ENCODE peak calls at places on chromosomes 7 and 10, in four cellular contexts. O is sigmoid colon, F is SK-N-SH, C is upper lobe of left lung. B is an unnamed sample.

GRCh38 chr7:129110575-129111376 is 33.7 kb upstream of the TSPAN33 start:
- DNase-seq in C (no peak), O (no peak), F (peak; percentile 32), B (no peak)

GRCh38 chr10:34333513-34333912 is 481.6 kb downstream of the PARD3 start:
- DNase-seq in O (no peak), F (no peak), C (no peak), B (no peak)

GRCh38 chr10:85767936-85768335 is 598.7 kb downstream of the GRID1 start:
- DNase-seq in O (no peak), C (no peak), F (no peak), B (no peak)

GRCh38 chr7:82678716-82679115 is 235.1 kb upstream of the CACNA2D1 start:
- DNase-seq in F (no peak), C (no peak), O (no peak), B (no peak)

GRCh38 chr7:143245123-143245522 is 18.1 kb upstream of the GSTK1 start:
- DNase-seq in O (no peak), F (no peak), C (no peak), B (no peak)

GRCh38 chr7:158649279-158649678 is 55.3 kb downstream of the NCAPG2 start:
- DNase-seq in C (no peak), O (no peak), F (peak; percentile 70), B (no peak)

GRCh38 chr10:86389441-86390193 is 23.0 kb upstream of the GRID1 start:
- DNase-seq in O (peak; percentile 67), F (no peak), C (peak; percentile 89), B (no peak)

GRCh38 chr10:90437452-90437851 is 420.4 kb downstream of the HTR7 start:
- DNase-seq in O (no peak), C (no peak), F (no peak), B (no peak)

GRCh38 chr10:121267236-121268003 is 330.8 kb downstream of the FGFR2 start:
- DNase-seq in O (no peak), F (no peak), C (no peak), B (no peak)

GRCh38 chr7:33849004-33849403 is 56.3 kb upstream of the BMPER start:
- DNase-seq in F (no peak), O (no peak), C (no peak), B (no peak)

GRCh38 chr10:22389856-22390589 is 44.7 kb downstream of the SPAG6 start:
- DNase-seq in C (no peak), O (no peak), F (no peak), B (no peak)

GRCh38 chr10:116274141-116274861 is 1.3 kb upstream of the GFRA1 start:
- DNase-seq in C (peak; percentile 77), F (peak; percentile 74), O (no peak), B (no peak)

GRCh38 chr10:101241840-101242707 is 12.8 kb upstream of the LBX1 start:
- DNase-seq in C (peak; percentile 76), F (no peak), O (no peak), B (no peak)

GRCh38 chr7:142833174-142834027 is 21.5 kb upstream of the EPHB6 start:
- DNase-seq in C (no peak), O (no peak), F (no peak), B (no peak)

GRCh38 chr7:158080899-158081445 is 506.7 kb downstream of the PTPRN2 start:
- DNase-seq in C (no peak), F (peak; percentile 22), O (no peak), B (no peak)

GRCh38 chr7:142030846-142031245 is 35.2 kb downstream of the MGAM start:
- DNase-seq in F (no peak), O (no peak), C (no peak), B (no peak)

GRCh38 chr7:122314284-122314683 is 9.7 kb upstream of the FEZF1 start:
- DNase-seq in O (no peak), F (no peak), C (no peak), B (no peak)

GRCh38 chr7:96075510-96076349 is 246.2 kb downstream of the SLC25A13 start:
- DNase-seq in C (peak; percentile 85), F (peak; percentile 91), O (peak; percentile 72), B (peak; percentile 72)

GRCh38 chr7:90592036-90592435 is 4.1 kb upstream of the CDK14 start:
- DNase-seq in F (no peak), C (no peak), O (no peak), B (no peak)

GRCh38 chr10:3668276-3668960 is 116.6 kb downstream of the KLF6 start:
- DNase-seq in C (peak; percentile 50), F (no peak), O (no peak), B (no peak)

GRCh38 chr7:73577627-73578341 is 595 bp downstream of the TBL2 start:
- DNase-seq in O (no peak), F (no peak), C (no peak), B (no peak)

GRCh38 chr10:83373659-83374058 is 765.6 kb upstream of the GHITM start:
- DNase-seq in O (no peak), C (no peak), F (peak; percentile 20), B (no peak)

GRCh38 chr7:120402368-120402767 is 129.4 kb downstream of the KCND2 start:
- DNase-seq in O (no peak), C (no peak), F (no peak), B (no peak)

GRCh38 chr7:127840552-127840951 is 188.6 kb downstream of the SND1 start:
- DNase-seq in C (no peak), F (no peak), O (no peak), B (no peak)

GRCh38 chr10:73653701-73654100 is 2.1 kb downstream of the SYNPO2L start:
- DNase-seq in C (no peak), F (no peak), O (no peak), B (no peak)

GRCh38 chr7:26001662-26002244 is 150.2 kb upstream of the NFE2L3 start:
- DNase-seq in O (no peak), F (no peak), C (no peak), B (no peak)

GRCh38 chr10:116461680-116462079 is 34.0 kb downstream of the PNLIPRP3 start:
- DNase-seq in O (no peak), C (no peak), F (no peak), B (no peak)

GRCh38 chr7:142371586-142372377 is 113.9 kb upstream of the PRSS58 start:
- DNase-seq in C (no peak), O (no peak), F (no peak), B (no peak)

GRCh38 chr7:112744818-112745217 is 45.4 kb downstream of the TMEM168 start:
- DNase-seq in C (no peak), F (no peak), O (no peak), B (no peak)

GRCh38 chr7:50856231-50856630 is 73.5 kb upstream of the GRB10 start:
- DNase-seq in C (no peak), F (no peak), O (no peak), B (no peak)

GRCh38 chr7:81624021-81624630 is 145.7 kb downstream of the HGF start:
- DNase-seq in O (no peak), C (no peak), F (no peak), B (no peak)

GRCh38 chr7:48087349-48087748 is 1.7 kb upstream of the UPP1 start:
- DNase-seq in F (no peak), O (no peak), C (no peak), B (no peak)

GRCh38 chr7:99209781-99210180 is 1.9 kb upstream of the KPNA7 start:
- DNase-seq in F (no peak), C (no peak), O (peak; percentile 19), B (no peak)

GRCh38 chr7:99211241-99211602 is 3.3 kb upstream of the KPNA7 start:
- DNase-seq in O (no peak), F (no peak), C (no peak), B (no peak)

GRCh38 chr7:99210265-99210970 is 2.5 kb upstream of the KPNA7 start:
- DNase-seq in O (peak; percentile 3), C (no peak), F (no peak), B (no peak)
- TF ChIP-seq EP300 in O (no peak), C (peak; percentile 92), F (no peak), B (no peak)

DNA sequence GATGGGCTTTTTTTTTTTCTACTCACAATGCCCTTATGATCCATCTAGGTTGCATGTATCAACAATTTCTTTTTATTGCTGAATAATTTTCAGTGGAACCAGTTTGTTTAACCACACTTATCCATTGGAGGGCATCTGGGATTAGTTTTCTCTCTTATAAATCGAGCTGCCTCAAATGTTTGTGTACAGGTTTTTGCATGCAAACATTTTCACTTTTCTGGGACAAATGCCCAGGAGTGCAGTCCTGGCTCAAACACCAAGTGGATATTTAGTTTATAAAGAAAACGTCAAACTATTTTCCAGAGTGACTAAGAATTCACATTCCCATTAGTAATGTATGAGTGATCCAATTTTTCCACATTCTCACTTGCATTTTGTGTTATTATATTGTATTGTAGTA is 313.4 kb downstream of the CXCL12 start:
- DNase-seq in F (no peak), C (no peak), O (no peak), B (no peak)
- TF ChIP-seq CTCF in F (no peak), C (no peak), O (no peak), B (no peak)

GRCh38 chr10:72485701-72486100 is 131.0 kb upstream of the DNAJB12 start:
- DNase-seq in O (no peak), C (no peak), F (no peak), B (no peak)
- H3K27ac ChIP-seq in O (no peak overlapping the region), C (no peak overlapping the region), F (no peak overlapping the region), B (no peak overlapping the region)

GRCh38 chr7:89060234-89060633 is 264.7 kb upstream of the TEX47 start:
- DNase-seq in C (no peak), O (no peak), F (no peak), B (no peak)
- TF ChIP-seq EP300 in C (no peak), O (no peak), F (no peak), B (no peak)

B was measured in ovary.